ENCODE peak calls at places on chromosomes 1 and 21, in four cellular contexts. Z, K, G and Y are unnamed samples.

GRCh38 chr1:25927541-25928265 is 21.5 kb upstream of the STMN1 start:
- DNase-seq in Z (no peak), K (peak), G (no peak), Y (no peak)

GRCh38 chr1:159949891-159950480 is 4.1 kb downstream of the SLAMF9 start:
- DNase-seq in Z (no peak), K (no peak), G (no peak), Y (no peak)

GRCh38 chr1:195584870-195585624 is 1023.2 kb downstream of the KCNT2 start:
- DNase-seq in Z (no peak), K (peak), G (no peak), Y (no peak)

GRCh38 chr1:94323311-94324167 is 86.2 kb upstream of the ARHGAP29 start:
- DNase-seq in Z (no peak), K (no peak), G (no peak), Y (no peak)

GRCh38 chr1:186577201-186577600 is 103.0 kb downstream of the PTGS2 start:
- DNase-seq in Z (no peak), K (no peak), G (no peak), Y (no peak)

GRCh38 chr1:35298464-35298863 is 30.0 kb downstream of the ZMYM4 start:
- DNase-seq in Z (no peak), K (peak), G (peak), Y (peak)

GRCh38 chr1:6350416-6351088 is 43.0 kb downstream of the ACOT7 start:
- DNase-seq in Z (no peak), K (no peak), G (no peak), Y (no peak)

GRCh38 chr1:25607123-25607522 is 9.5 kb upstream of the MAN1C1 start:
- DNase-seq in Z (no peak), K (no peak), G (no peak), Y (no peak)

GRCh38 chr1:153631047-153632022 is 2.5 kb upstream of the CHTOP start:
- DNase-seq in Z (no peak), K (no peak), G (peak), Y (no peak)

GRCh38 chr1:24606621-24607020 is 36.5 kb upstream of the SRRM1 start:
- DNase-seq in Z (no peak), K (no peak), G (no peak), Y (no peak)

GRCh38 chr21:41956926-41957729 is 3.3 kb upstream of the C2CD2 start:
- DNase-seq in Z (peak), K (no peak), G (no peak), Y (no peak)
- TF ChIP-seq ELF4 in Z (no peak), K (no peak), G (no peak), Y (no peak)

DNA sequence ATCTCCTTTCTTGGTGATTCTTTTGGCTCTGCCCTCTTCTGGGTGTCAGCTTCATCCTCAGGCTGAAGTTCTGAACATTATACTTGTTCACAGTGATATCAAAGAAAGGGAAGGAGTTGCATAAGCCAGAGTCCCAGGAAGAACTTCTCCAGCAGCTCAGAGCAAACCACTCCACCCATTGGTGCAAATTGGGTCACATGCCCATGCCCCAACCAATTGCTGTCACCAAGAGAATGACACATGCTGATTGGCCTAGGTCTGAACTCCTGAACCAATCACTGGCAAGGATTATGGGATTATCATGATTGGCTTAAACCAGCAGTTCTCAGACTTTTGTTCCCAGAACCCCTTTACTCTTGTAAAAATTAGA is 256.5 kb upstream of the TMEM51 start:
- DNase-seq in Z (peak), K (no peak), G (no peak), Y (peak)
- TF ChIP-seq ELF4 in Z (no peak), K (no peak), G (no peak), Y (no peak)

DNA sequence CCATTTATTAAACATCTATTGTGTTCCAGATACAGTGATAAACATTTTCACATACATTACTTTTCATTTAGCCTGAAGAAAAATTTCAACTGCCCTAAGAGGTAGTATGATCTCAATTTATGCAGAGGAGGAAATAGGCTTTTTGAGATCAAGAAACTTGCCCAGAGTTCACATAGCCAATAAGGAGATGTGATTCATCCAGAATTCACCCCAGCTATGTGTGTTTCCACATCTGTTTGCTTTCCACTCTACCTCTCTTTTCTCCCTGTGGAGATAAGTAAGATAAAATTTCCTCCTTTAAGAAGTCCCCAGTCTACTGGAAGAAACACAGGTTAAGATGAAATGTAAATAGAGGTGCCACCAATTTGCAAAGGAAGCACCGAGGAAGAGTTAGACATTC is 199.7 kb upstream of the C8B start:
- DNase-seq in Z (no peak), K (no peak), G (no peak), Y (no peak)
- TF ChIP-seq ELF4 in Z (no peak), K (no peak), G (no peak), Y (no peak)

DNA sequence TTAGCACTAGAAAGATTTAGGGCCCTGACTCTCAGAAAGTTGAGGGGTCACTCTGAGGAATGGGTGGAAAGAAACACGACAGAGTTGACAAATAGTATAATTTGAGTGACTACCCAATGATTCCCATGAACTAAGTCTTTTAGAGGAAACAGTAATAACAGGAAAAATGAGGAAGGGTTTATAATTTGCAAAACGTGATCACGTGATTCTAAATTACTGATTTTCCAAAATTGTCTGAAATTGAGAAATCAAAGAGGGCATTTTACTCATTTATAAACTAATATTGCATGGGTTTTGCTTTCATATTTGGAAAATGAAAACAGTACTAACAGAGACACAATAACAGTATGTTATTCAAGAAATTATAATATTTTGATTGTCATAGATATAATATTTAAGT is 1335.7 kb downstream of the PLA2G4A start:
- DNase-seq in Z (no peak), K (no peak), G (no peak), Y (no peak)
- TF ChIP-seq ELF4 in Z (no peak), K (no peak), G (no peak), Y (no peak)

GRCh38 chr1:227920896-227921295 is 26.8 kb downstream of the WNT9A start:
- DNase-seq in Z (no peak), K (no peak), G (no peak), Y (no peak)
- TF ChIP-seq ELF4 in Z (no peak), K (no peak), G (no peak), Y (no peak)

GRCh38 chr1:87325982-87326738 is 2.5 kb upstream of the LMO4 start:
- DNase-seq in Z (peak), K (peak), G (peak), Y (peak)
- TF ChIP-seq ELF4 in Z (no peak), K (no peak), G (no peak), Y (no peak)